ENCODE peak calls at places on chromosomes 4 and X, in nine cellular contexts. Y is stomach; V is A549; X is K562; H is CD8-positive, alpha-beta T cell; C is ovary; E is naive thymus-derived CD4-positive, alpha-beta T cell; J is tibial nerve; Z is right cardiac atrium. P is an unnamed sample.
A peak's percentile ranks its signal among the peaks of the same experiment; 100 is the strongest.

GRCh38 chr4:70183168-70183939 is 12.2 kb upstream of the ODAM start:
- DNase-seq in Y (peak; percentile 28), V (peak; percentile 0), X (peak; percentile 11), H (no peak), C (no peak), E (no peak), J (no peak), Z (no peak), P (no peak)

GRCh38 chrX:44961817-44962607 is 89.0 kb downstream of the KDM6A start:
- DNase-seq in Y (no peak), V (no peak), X (no peak), H (no peak), C (no peak), E (no peak), J (no peak), Z (no peak), P (peak; percentile 22)

GRCh38 chr4:20577702-20578101 is 122.6 kb upstream of the PACRGL start:
- DNase-seq in Y (no peak), V (no peak), X (no peak), H (no peak), C (no peak), E (no peak), J (no peak), Z (no peak), P (no peak)

GRCh38 chrX:4710618-4711433 is 997.4 kb upstream of the PRKX start:
- DNase-seq in Y (peak; percentile 76), V (no peak), X (no peak), H (no peak), C (no peak), E (no peak), J (no peak), Z (no peak), P (no peak)

GRCh38 chr4:168432419-168433146 is 47.7 kb downstream of the DDX60L start:
- DNase-seq in Y (no peak), V (no peak), X (no peak), H (no peak), C (no peak), E (no peak), J (no peak), Z (no peak), P (no peak)

GRCh38 chrX:143121471-143121870 is 95.7 kb downstream of the SPANXN4 start:
- DNase-seq in Y (no peak), V (no peak), X (no peak), H (no peak), C (no peak), E (no peak), J (no peak), Z (no peak), P (no peak)

GRCh38 chrX:18410038-18410437 is 15.4 kb upstream of the CDKL5 start:
- DNase-seq in Y (no peak), V (peak; percentile 34), X (no peak), H (no peak), C (no peak), E (no peak), J (no peak), Z (no peak), P (no peak)

GRCh38 chrX:133726211-133726630 is 259.2 kb downstream of the GPC3 start:
- DNase-seq in Y (no peak), V (peak; percentile 18), X (no peak), H (no peak), C (no peak), E (no peak), J (no peak), Z (no peak), P (no peak)

DNA sequence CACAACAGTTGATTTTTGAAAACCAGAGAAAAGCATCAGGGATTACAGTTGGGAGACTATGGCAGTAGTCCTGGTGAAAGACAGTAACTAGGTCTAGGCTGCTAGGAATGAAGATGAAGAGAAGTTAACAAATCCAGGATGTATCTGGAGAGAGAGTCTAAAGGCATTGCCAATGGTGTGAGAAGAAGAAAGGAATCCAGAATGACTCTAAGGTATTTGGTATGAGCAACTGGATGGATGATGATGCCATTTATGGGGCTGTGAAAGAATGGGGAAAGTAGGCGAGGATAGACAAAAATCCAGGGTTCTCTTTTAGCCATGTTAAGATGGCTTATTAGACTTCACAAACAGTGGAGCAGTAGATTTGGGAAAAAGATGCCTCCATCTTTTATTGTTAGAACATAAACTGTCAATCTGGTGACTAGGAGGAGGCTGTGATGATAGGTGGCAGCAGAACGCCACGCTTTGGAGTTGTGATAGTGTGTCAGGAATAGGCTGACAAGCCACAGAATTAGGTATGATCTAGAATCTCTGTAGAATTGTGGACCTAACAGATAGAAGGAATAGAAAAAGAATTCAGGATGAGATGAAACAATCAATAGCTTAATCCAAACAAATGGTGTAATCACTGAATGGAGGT is 27.3 kb upstream of the JADE1 start:
- DNase-seq in Y (peak; percentile 46), V (no peak), X (peak; percentile 17), H (peak; percentile 68), C (no peak), E (peak; percentile 59), J (no peak), Z (no peak), P (peak; percentile 50)
- H3K27ac ChIP-seq in Y (no peak overlapping the region), V (peak overlapping the region; percentile 17), X (no peak overlapping the region), H (no peak overlapping the region), C (no peak overlapping the region), E (no peak overlapping the region), J (no peak overlapping the region), Z (no peak overlapping the region), P (no peak overlapping the region)

GRCh38 chr4:97548943-97549583 is 594.2 kb downstream of the STPG2 start:
- DNase-seq in Y (no peak), V (no peak), X (no peak), H (no peak), C (no peak), E (no peak), J (no peak), Z (no peak), P (no peak)
- H3K4me3 ChIP-seq in Y (no peak overlapping the region), V (no peak overlapping the region), X (no peak overlapping the region), H (no peak overlapping the region), C (no peak overlapping the region), E (no peak overlapping the region), J (no peak overlapping the region), Z (no peak overlapping the region), P (no peak overlapping the region)

DNA sequence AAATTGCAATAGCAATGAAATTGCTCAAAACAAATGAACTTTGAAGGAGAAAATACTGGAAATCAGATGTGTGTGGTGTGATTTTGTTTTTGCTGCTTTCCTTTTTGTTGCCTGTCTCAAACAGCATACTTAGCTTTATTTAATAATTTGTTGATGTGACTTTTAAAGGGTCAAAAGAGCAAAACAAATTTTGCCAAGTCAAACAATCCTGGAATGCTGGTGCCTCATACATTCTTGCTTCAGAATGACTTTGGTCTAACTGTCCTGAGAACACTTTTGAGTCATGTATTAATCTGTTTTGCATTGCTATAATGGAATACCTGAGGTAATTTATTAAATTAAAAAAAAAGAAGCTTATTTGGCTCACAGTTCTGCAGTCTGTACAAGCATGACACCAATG is 3.4 kb downstream of the PF4V1 start:
- DNase-seq in Y (no peak), V (no peak), X (no peak), H (no peak), C (no peak), E (no peak), J (no peak), Z (no peak), P (no peak)
- H3K27ac ChIP-seq in Y (no peak overlapping the region), V (peak overlapping the region; percentile 53), X (no peak overlapping the region), H (no peak overlapping the region), C (no peak overlapping the region), E (no peak overlapping the region), J (no peak overlapping the region), Z (no peak overlapping the region), P (no peak overlapping the region)

DNA sequence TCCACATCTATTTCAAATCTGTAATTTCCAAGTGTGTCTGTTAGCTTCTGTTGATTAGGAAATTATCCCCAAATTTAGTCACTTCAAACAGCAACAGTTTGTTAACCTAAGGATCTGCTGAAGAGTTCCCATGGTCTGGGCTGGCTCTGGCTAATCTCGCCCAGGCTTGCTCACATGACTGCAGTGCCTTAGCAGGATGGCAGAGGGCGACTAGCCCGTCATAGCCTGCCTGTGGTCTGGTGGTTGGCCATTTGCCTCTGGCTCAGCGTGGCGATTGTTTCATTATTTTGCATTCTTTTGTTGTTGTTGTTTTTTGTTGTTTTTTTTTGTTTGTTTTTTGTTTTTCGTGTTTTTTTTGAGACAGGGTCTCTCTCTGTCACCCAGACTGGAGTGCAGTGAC is 264.0 kb downstream of the TRIML1 start:
- DNase-seq in Y (no peak), V (no peak), X (no peak), H (no peak), C (no peak), E (no peak), J (no peak), Z (no peak), P (no peak)
- H3K4me3 ChIP-seq in Y (no peak overlapping the region), V (no peak overlapping the region), X (no peak overlapping the region), H (no peak overlapping the region), C (no peak overlapping the region), E (no peak overlapping the region), J (no peak overlapping the region), Z (no peak overlapping the region), P (no peak overlapping the region)